ENCODE peak calls at places on chromosomes 16 and 17, in seven cellular contexts. P is ovary, M is sigmoid colon, E is astrocyte, L is right cardiac atrium, I is body of pancreas, Q is SK-N-SH. G is an unnamed sample. For H3K4me1, the result is how much of the 10 kb centered on the place peaks cover.

GRCh38 chr17:80601146-80601545 is 56.5 kb downstream of the RPTOR start:
- DNase-seq in E (no peak), M (no peak), L (no peak), I (no peak), P (no peak), Q (no peak), G (no peak)

GRCh38 chr17:16881239-16881924 is 90.5 kb downstream of the TNFRSF13B start:
- DNase-seq in M (no peak), Q (no peak), E (no peak), I (no peak), P (no peak), L (no peak), G (no peak)

GRCh38 chr16:12985516-12985915 is 84.1 kb downstream of the SHISA9 start:
- DNase-seq in L (no peak), E (no peak), P (no peak), I (no peak), Q (no peak), M (no peak), G (no peak)

GRCh38 chr16:83574388-83574787 is 233.4 kb upstream of the HSBP1 start:
- DNase-seq in M (no peak), I (no peak), E (peak), P (no peak), Q (no peak), L (no peak), G (no peak)

GRCh38 chr17:73297934-73298861 is 13.6 kb downstream of the CDC42EP4 start:
- DNase-seq in M (no peak), Q (peak), I (no peak), E (no peak), L (peak), P (no peak), G (no peak)

GRCh38 chr17:67050066-67050465 is 5.7 kb downstream of the CACNG1 start:
- DNase-seq in L (no peak), M (no peak), P (no peak), Q (no peak), E (no peak), I (no peak), G (no peak)

GRCh38 chr16:66270333-66270927 is 96.1 kb upstream of the CDH5 start:
- DNase-seq in L (peak), M (peak), Q (peak), P (peak), E (no peak), I (peak), G (peak)

GRCh38 chr16:29156511-29156910 is 171.7 kb downstream of the LAT start:
- DNase-seq in Q (no peak), P (no peak), M (no peak), L (peak), E (no peak), I (no peak), G (no peak)

GRCh38 chr17:65902831-65903549 is 288.9 kb downstream of the CEP112 start:
- DNase-seq in P (no peak), Q (no peak), I (peak), M (no peak), E (no peak), L (no peak), G (peak)

GRCh38 chr16:47905771-47906170 is 250.0 kb downstream of the ABCC12 start:
- DNase-seq in L (no peak), E (peak), P (no peak), Q (no peak), M (no peak), I (no peak), G (no peak)

GRCh38 chr16:11675561-11676511 is 7.6 kb downstream of the SNN start:
- DNase-seq in E (peak), M (peak), L (peak), I (peak), Q (no peak), P (peak), G (peak)

GRCh38 chr17:65633146-65633881 is 71.9 kb upstream of the AXIN2 start:
- DNase-seq in P (no peak), E (no peak), L (no peak), M (no peak), Q (no peak), I (no peak), G (no peak)

GRCh38 chr16:60763869-60764268 is 1272.4 kb downstream of the CDH8 start:
- DNase-seq in P (no peak), Q (no peak), L (no peak), I (no peak), E (no peak), M (no peak), G (no peak)

GRCh38 chr17:56896968-56897359 is 16.9 kb downstream of the TRIM25 start:
- DNase-seq in L (no peak), E (no peak), I (peak), Q (no peak), P (no peak), M (no peak), G (no peak)

GRCh38 chr17:82924214-82924613 is 84.4 kb upstream of the ZNF750 start:
- DNase-seq in L (no peak), Q (no peak), I (no peak), P (no peak), E (no peak), M (no peak), G (no peak)

GRCh38 chr17:61833536-61834203 is 29.7 kb downstream of the BRIP1 start:
- DNase-seq in L (no peak), Q (no peak), M (no peak), P (no peak), E (peak), I (no peak), G (no peak)

GRCh38 chr16:8713635-8714097 is 39.2 kb downstream of the ABAT start:
- DNase-seq in P (no peak), L (no peak), I (no peak), M (no peak), Q (peak), E (no peak), G (no peak)

GRCh38 chr16:85234310-85235235 is 122.3 kb upstream of the CIBAR2 start:
- DNase-seq in E (peak), M (peak), L (peak), I (peak), Q (peak), P (peak), G (peak)

GRCh38 chr17:6248061-6248460 is 177.9 kb downstream of the WSCD1 start:
- DNase-seq in L (no peak), I (no peak), Q (no peak), P (no peak), E (no peak), M (no peak), G (no peak)

GRCh38 chr17:36878216-36878615 is 59.1 kb upstream of the LHX1 start:
- DNase-seq in Q (no peak), P (no peak), E (no peak), M (no peak), I (no peak), L (no peak), G (no peak)

GRCh38 chr16:4945560-4946502 is 8.9 kb upstream of the PPL start:
- DNase-seq in Q (no peak), P (peak), L (peak), I (peak), M (peak), E (no peak), G (peak)

GRCh38 chr16:76441391-76441790 is 164.2 kb downstream of the CNTNAP4 start:
- DNase-seq in I (no peak), M (no peak), E (no peak), P (no peak), L (no peak), Q (no peak), G (no peak)

GRCh38 chr16:1311738-1312458 is 2.5 kb downstream of the UBE2I start:
- DNase-seq in L (peak), P (peak), M (no peak), I (no peak), E (no peak), Q (no peak), G (peak)

GRCh38 chr17:56594528-56595418 is 1.3 kb downstream of the NOG start:
- DNase-seq in I (no peak), P (peak), Q (no peak), M (no peak), E (no peak), L (peak), G (no peak)

GRCh38 chr17:79840204-79840988 is 1.2 kb upstream of the CBX4 start:
- DNase-seq in M (peak), Q (peak), L (peak), P (peak), I (peak), E (peak), G (peak)

GRCh38 chr16:56371383-56371937 is 53.9 kb downstream of the AMFR start:
- DNase-seq in Q (no peak), M (no peak), L (no peak), P (no peak), E (no peak), I (no peak), G (no peak)

GRCh38 chr16:88061346-88062110 is 110.3 kb downstream of the BANP start:
- DNase-seq in E (peak), P (no peak), I (no peak), M (no peak), Q (no peak), L (no peak), G (no peak)

GRCh38 chr16:27515874-27516353 is 33.8 kb downstream of the GTF3C1 start:
- DNase-seq in I (peak), L (no peak), P (no peak), Q (peak), E (no peak), M (no peak), G (no peak)

GRCh38 chr16:62548095-62548494 is 511.9 kb upstream of the CDH8 start:
- DNase-seq in I (no peak), Q (no peak), M (no peak), P (no peak), L (no peak), E (no peak), G (no peak)

GRCh38 chr16:31488630-31489564 is 6.0 kb downstream of the SLC5A2 start:
- DNase-seq in M (no peak), L (no peak), I (no peak), E (no peak), P (no peak), Q (no peak), G (no peak)

GRCh38 chr17:56319531-56319930 is 166.3 kb downstream of the ANKFN1 start:
- DNase-seq in Q (peak), L (no peak), M (no peak), E (peak), P (no peak), I (no peak), G (no peak)

GRCh38 chr16:65538945-65539344 is 417.1 kb upstream of the CDH11 start:
- DNase-seq in L (no peak), I (no peak), Q (no peak), M (no peak), P (no peak), E (peak), G (no peak)

GRCh38 chr17:80292557-80292956 is 31.9 kb downstream of the RNF213 start:
- DNase-seq in M (no peak), L (no peak), P (no peak), Q (no peak), I (no peak), E (no peak), G (no peak)

GRCh38 chr16:75099738-75100615 is 16.6 kb downstream of the LDHD start:
- DNase-seq in I (no peak), Q (peak), L (no peak), M (no peak), P (no peak), E (no peak), G (no peak)

GRCh38 chr16:86597880-86598606 is 19.7 kb downstream of the FOXL1 start:
- DNase-seq in E (peak), P (no peak), I (no peak), Q (no peak), M (no peak), L (peak), G (no peak)

GRCh38 chr17:37465058-37465616 is 24.6 kb upstream of the DUSP14 start:
- DNase-seq in P (no peak), M (no peak), L (no peak), Q (no peak), E (peak), I (no peak), G (no peak)

GRCh38 chr17:27565874-27566672 is 64.9 kb upstream of the LGALS9 start:
- DNase-seq in L (no peak), Q (no peak), P (peak), I (no peak), M (no peak), E (peak), G (no peak)

DNA sequence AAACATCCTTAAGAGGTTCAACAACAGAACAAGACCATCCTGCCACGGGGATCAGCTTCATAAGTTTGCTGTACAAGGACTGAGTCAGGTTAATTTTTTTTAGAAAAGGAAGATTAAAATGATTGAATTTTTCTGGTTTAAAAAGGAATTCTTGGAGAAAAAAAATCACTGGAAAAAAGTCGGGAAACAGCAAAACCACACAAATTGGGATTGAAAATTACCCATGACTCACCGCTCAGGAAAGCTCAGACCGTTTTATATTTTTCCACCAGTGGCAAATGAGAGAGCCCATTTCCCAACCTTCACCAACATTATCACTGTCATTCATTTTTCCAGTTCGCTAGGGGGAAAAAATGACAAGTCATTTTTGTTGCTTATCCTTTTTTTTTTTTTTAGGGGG is 46.6 kb downstream of the MRM3 start:
- DNase-seq in L (no peak), I (no peak), M (no peak), P (no peak), E (peak), Q (no peak), G (no peak)
- H3K27ac ChIP-seq in L (no peak), I (no peak), M (no peak), P (no peak), E (no peak), Q (peak), G (no peak)

GRCh38 chr17:49512296-49513043 is 17.4 kb downstream of the NGFR start:
- DNase-seq in Q (no peak), E (no peak), P (peak), M (peak), L (peak), I (no peak), G (no peak)

GRCh38 chr17:49511810-49512209 is 16.7 kb downstream of the NGFR start:
- DNase-seq in Q (peak), P (no peak), E (no peak), I (no peak), L (peak), M (no peak), G (no peak)

GRCh38 chr17:49514374-49514738 is 19.3 kb downstream of the NGFR start:
- DNase-seq in E (no peak), M (no peak), I (no peak), L (peak), Q (peak), P (no peak), G (peak)

GRCh38 chr17:49513616-49514373 is 18.7 kb downstream of the NGFR start:
- DNase-seq in P (peak), Q (no peak), M (peak), L (peak), I (no peak), E (no peak), G (no peak)

DNA sequence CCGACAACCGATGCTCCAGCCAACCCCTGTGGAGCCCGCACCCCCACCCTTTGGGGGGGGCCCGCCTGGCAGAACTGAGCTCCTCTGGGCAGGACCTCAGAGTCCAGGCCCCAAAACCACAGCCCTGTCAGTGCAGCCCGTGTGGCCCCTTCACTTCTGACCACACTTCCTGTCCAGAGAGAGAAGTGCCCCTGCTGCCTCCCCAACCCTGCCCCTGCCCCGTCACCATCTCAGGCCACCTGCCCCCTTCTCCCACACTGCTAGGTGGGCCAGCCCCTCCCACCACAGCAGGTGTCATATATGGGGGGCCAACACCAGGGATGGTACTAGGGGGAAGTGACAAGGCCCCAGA is 17.9 kb downstream of the NGFR start:
- DNase-seq in P (no peak), M (peak), I (no peak), L (no peak), E (no peak), Q (no peak), G (no peak)
- H3K4me1 ChIP-seq in P (under half), M (under half), I (under half), L (under half), E (under half), Q (half or more), G (under half)

DNA sequence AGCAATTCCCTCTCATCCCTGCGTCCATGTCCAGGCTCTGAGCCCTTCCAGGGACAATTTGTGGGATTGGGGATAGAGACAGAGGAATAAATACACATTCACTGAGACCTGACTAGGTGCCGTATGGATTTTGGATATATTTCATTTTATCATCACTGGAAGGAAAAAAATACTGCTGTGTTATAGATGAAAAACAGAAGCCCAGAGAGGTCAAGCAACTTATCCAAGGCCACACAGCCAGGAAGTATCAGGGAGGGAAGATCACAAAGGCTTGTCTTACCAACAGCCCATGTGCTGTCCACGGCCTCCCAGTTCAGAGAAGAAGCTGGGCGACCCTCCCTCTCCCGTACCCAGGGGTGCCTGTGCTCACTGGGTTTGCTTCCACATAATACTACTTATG is 6.1 kb upstream of the HAP1 start:
- DNase-seq in Q (no peak), P (no peak), M (no peak), I (no peak), L (no peak), E (no peak), G (no peak)
- H3K27ac ChIP-seq in Q (no peak), P (no peak), M (no peak), I (no peak), L (no peak), E (no peak), G (no peak)

GRCh38 chr16:25699069-25699468 is 7.3 kb downstream of the HS3ST4 start:
- DNase-seq in Q (no peak), P (no peak), M (no peak), I (no peak), E (no peak), L (no peak), G (no peak)
- H3K4me1 ChIP-seq in Q (under half), P (under half), M (under half), I (under half), E (under half), L (under half), G (under half)

GRCh38 chr17:12727881-12728280 is 61.4 kb upstream of the ARHGAP44 start:
- DNase-seq in Q (no peak), M (no peak), P (no peak), E (no peak), L (no peak), I (no peak), G (no peak)
- H3K27ac ChIP-seq in Q (no peak), M (peak), P (no peak), E (no peak), L (peak), I (no peak), G (no peak)

DNA sequence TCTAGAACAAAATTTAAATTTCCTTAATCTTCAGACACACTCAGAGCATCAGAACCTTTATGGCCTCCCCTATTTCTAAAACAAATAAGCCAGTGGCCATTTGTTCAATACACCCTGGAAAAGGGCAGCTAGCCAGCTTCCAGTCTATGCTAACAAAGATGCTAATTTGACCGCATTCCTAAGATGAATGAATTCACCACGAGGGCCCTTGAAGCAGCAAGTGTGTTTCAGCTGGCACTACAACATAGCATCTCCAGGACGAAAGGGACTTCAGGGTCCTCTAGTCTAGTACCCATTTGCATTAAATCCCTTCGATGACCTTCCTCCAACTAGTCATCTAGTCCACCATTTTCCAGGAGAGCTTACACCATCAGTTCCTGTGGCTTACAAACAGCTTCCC is 11.0 kb downstream of the KRT37 start:
- DNase-seq in L (no peak), E (peak), I (no peak), M (no peak), P (no peak), Q (no peak), G (no peak)
- H3K4me1 ChIP-seq in L (under half), E (under half), I (under half), M (under half), P (under half), Q (under half), G (under half)

GRCh38 chr16:53282328-53282727 is 151.9 kb upstream of the RBL2 start:
- DNase-seq in E (no peak), M (no peak), I (no peak), Q (no peak), L (no peak), P (no peak), G (peak)
- H3K27ac ChIP-seq in E (no peak), M (no peak), I (no peak), Q (no peak), L (no peak), P (no peak), G (no peak)

DNA sequence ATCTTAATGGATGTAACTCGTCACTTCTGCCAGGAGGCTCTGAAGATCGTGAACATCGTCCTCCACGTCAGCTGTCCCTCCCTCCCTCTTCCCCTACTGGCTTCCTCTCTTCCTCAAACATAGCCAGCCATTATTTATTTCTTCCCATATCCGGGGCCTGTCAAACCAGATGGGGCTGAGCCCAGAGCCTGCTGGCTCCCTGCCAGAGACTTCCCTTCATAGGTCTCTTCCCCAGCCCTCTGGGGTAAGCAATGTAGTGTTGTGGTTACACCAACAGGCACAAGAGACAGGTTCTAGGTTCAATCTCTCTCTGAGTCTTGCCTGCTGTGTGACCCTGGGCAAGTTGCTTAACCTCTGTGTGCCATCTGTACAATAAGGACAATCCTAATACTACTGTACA is 40.1 kb upstream of the ZFP90 start:
- DNase-seq in M (no peak), P (no peak), L (no peak), I (no peak), E (no peak), Q (peak), G (no peak)
- H3K4me1 ChIP-seq in M (under half), P (under half), L (under half), I (under half), E (under half), Q (under half), G (under half)

GRCh38 chr17:10396529-10397163 is 23.8 kb upstream of the MYH13 start:
- DNase-seq in L (peak), E (no peak), P (no peak), Q (no peak), I (no peak), M (no peak), G (no peak)
- H3K27ac ChIP-seq in L (no peak), E (no peak), P (no peak), Q (no peak), I (no peak), M (no peak), G (no peak)